ENCODE peak calls at places on chromosomes 13 and 19, in five cellular contexts. One of them, this sample, is unnamed.

GRCh38 chr19:16373539-16373938 is 48.9 kb downstream of the KLF2 start:
- DNase-seq in K562: no peak
- DNase-seq in sigmoid colon: peak
- DNase-seq in stomach: no peak
- DNase-seq in HCT116: no peak
- DNase-seq in this sample: no peak

GRCh38 chr13:46012404-46012803 is 40.1 kb downstream of the ZC3H13 start:
- DNase-seq in K562: no peak
- DNase-seq in stomach: no peak
- DNase-seq in sigmoid colon: no peak
- DNase-seq in HCT116: no peak
- DNase-seq in this sample: no peak

GRCh38 chr13:27481766-27482165 is 31.4 kb upstream of the MTIF3 start:
- DNase-seq in stomach: peak
- DNase-seq in HCT116: peak
- DNase-seq in K562: peak
- DNase-seq in sigmoid colon: no peak
- DNase-seq in this sample: no peak

GRCh38 chr13:26971990-26972888 is 199.4 kb downstream of the USP12 start:
- DNase-seq in sigmoid colon: no peak
- DNase-seq in HCT116: peak
- DNase-seq in K562: peak
- DNase-seq in stomach: peak
- DNase-seq in this sample: no peak

GRCh38 chr19:14383556-14383897 is 2.3 kb downstream of the ADGRE5 start:
- DNase-seq in stomach: no peak
- DNase-seq in K562: no peak
- DNase-seq in sigmoid colon: peak
- DNase-seq in HCT116: no peak
- DNase-seq in this sample: no peak

GRCh38 chr13:78520425-78520824 is 82.9 kb downstream of the POU4F1 start:
- DNase-seq in K562: no peak
- DNase-seq in HCT116: no peak
- DNase-seq in stomach: no peak
- DNase-seq in sigmoid colon: no peak
- DNase-seq in this sample: no peak

GRCh38 chr13:92716749-92717148 is 509.9 kb upstream of the GPC6 start:
- DNase-seq in K562: no peak
- DNase-seq in HCT116: no peak
- DNase-seq in sigmoid colon: no peak
- DNase-seq in stomach: no peak
- DNase-seq in this sample: no peak

GRCh38 chr19:18293642-18294466 is 12.4 kb upstream of the JUND start:
- DNase-seq in sigmoid colon: no peak
- DNase-seq in HCT116: no peak
- DNase-seq in K562: peak
- DNase-seq in stomach: no peak
- DNase-seq in this sample: no peak

GRCh38 chr13:32253911-32254399 is 61.2 kb downstream of the ZAR1L start:
- DNase-seq in HCT116: no peak
- DNase-seq in stomach: peak
- DNase-seq in sigmoid colon: no peak
- DNase-seq in K562: no peak
- DNase-seq in this sample: no peak

GRCh38 chr13:112619730-112620639 is 32.0 kb upstream of the TUBGCP3 start:
- DNase-seq in K562: no peak
- DNase-seq in sigmoid colon: no peak
- DNase-seq in stomach: no peak
- DNase-seq in HCT116: peak
- DNase-seq in this sample: no peak

GRCh38 chr13:50636007-50636704 is 207.3 kb downstream of the DLEU7 start:
- DNase-seq in HCT116: no peak
- DNase-seq in sigmoid colon: no peak
- DNase-seq in K562: peak
- DNase-seq in stomach: no peak
- DNase-seq in this sample: no peak

GRCh38 chr19:30029721-30030510 is 87.9 kb downstream of the URI1 start:
- DNase-seq in sigmoid colon: no peak
- DNase-seq in stomach: no peak
- DNase-seq in HCT116: peak
- DNase-seq in K562: no peak
- DNase-seq in this sample: no peak

GRCh38 chr19:2490659-2491058 is 14.7 kb downstream of the GADD45B start:
- DNase-seq in sigmoid colon: no peak
- DNase-seq in stomach: no peak
- DNase-seq in K562: no peak
- DNase-seq in HCT116: no peak
- DNase-seq in this sample: peak

GRCh38 chr13:101487046-101487830 is 34.8 kb downstream of the ITGBL1 start:
- DNase-seq in sigmoid colon: no peak
- DNase-seq in HCT116: no peak
- DNase-seq in stomach: no peak
- DNase-seq in K562: no peak
- DNase-seq in this sample: no peak

GRCh38 chr13:112245959-112246358 is 130.2 kb upstream of the SPACA7 start:
- DNase-seq in K562: no peak
- DNase-seq in sigmoid colon: peak
- DNase-seq in HCT116: no peak
- DNase-seq in stomach: no peak
- DNase-seq in this sample: no peak

GRCh38 chr13:46183018-46183940 is 1.3 kb upstream of the LCP1 start:
- DNase-seq in K562: no peak
- DNase-seq in stomach: no peak
- DNase-seq in HCT116: no peak
- DNase-seq in sigmoid colon: no peak
- DNase-seq in this sample: no peak

GRCh38 chr13:74047925-74048324 is 86.3 kb downstream of the KLF12 start:
- DNase-seq in K562: no peak
- DNase-seq in stomach: peak
- DNase-seq in HCT116: peak
- DNase-seq in sigmoid colon: no peak
- DNase-seq in this sample: no peak

GRCh38 chr13:31629085-31629785 is 110.1 kb upstream of the RXFP2 start:
- DNase-seq in stomach: no peak
- DNase-seq in HCT116: no peak
- DNase-seq in sigmoid colon: no peak
- DNase-seq in K562: no peak
- DNase-seq in this sample: no peak

GRCh38 chr13:27522847-27523246 is 72.5 kb upstream of the MTIF3 start:
- DNase-seq in stomach: no peak
- DNase-seq in HCT116: no peak
- DNase-seq in K562: no peak
- DNase-seq in sigmoid colon: no peak
- DNase-seq in this sample: no peak

GRCh38 chr19:5782322-5782721 is 2.2 kb downstream of the PRR22 start:
- DNase-seq in HCT116: no peak
- DNase-seq in stomach: no peak
- DNase-seq in sigmoid colon: no peak
- DNase-seq in K562: peak
- DNase-seq in this sample: no peak

GRCh38 chr19:10788146-10788545 is 47.9 kb downstream of the TMED1 start:
- DNase-seq in K562: no peak
- DNase-seq in stomach: no peak
- DNase-seq in HCT116: no peak
- DNase-seq in sigmoid colon: no peak
- DNase-seq in this sample: no peak
- TF ChIP-seq POLR2AphosphoS5 in K562: no peak
- TF ChIP-seq POLR2AphosphoS5 in stomach: no peak
- TF ChIP-seq POLR2AphosphoS5 in HCT116: no peak
- TF ChIP-seq POLR2AphosphoS5 in sigmoid colon: no peak
- TF ChIP-seq POLR2AphosphoS5 in this sample: no peak

DNA sequence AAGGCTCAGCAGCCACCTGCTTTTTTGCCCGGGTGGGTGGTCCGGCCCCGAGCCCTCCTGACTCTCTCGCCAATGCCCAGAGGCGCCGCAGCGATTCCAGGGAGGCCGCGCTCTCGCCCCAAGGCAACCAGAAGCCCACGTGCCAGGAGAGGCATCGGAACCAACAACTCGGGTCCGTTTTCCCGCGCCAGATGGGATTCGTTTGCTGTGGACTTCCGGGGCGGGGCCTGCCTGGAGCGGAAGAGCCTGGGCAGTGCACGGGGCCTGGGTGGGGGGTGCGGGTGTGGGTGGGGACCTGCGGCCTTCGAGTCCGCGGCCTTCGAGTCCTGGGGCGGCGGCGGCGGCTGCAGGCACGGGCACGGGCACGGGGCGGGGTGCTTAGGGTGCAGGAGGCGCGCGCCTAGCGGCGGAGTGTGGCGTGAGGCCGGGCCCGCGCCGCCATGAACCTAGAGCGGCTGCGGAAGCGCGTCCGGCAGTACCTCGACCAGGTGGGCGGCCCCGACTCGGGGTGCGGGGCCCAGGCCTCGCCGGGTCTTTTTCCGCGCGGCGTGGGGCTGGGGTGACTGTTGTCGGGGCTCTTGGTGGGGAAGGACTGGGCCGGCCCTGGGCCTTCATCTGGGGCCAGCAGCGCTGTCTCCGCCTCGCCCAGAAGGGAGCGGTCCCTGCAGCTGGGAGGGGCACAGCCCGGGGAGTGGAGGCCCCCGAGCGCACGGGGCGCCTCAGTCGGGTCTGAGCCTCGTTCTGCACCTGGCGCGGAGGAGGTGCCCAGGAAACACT is at the start of gene CDC16:
- DNase-seq in sigmoid colon: peak
- DNase-seq in K562: peak
- DNase-seq in stomach: peak
- DNase-seq in HCT116: peak
- DNase-seq in this sample: peak
- TF ChIP-seq POLR2A in sigmoid colon: no peak
- TF ChIP-seq POLR2A in K562: peak
- TF ChIP-seq POLR2A in stomach: no peak
- TF ChIP-seq POLR2A in HCT116: peak
- TF ChIP-seq POLR2A in this sample: peak

DNA sequence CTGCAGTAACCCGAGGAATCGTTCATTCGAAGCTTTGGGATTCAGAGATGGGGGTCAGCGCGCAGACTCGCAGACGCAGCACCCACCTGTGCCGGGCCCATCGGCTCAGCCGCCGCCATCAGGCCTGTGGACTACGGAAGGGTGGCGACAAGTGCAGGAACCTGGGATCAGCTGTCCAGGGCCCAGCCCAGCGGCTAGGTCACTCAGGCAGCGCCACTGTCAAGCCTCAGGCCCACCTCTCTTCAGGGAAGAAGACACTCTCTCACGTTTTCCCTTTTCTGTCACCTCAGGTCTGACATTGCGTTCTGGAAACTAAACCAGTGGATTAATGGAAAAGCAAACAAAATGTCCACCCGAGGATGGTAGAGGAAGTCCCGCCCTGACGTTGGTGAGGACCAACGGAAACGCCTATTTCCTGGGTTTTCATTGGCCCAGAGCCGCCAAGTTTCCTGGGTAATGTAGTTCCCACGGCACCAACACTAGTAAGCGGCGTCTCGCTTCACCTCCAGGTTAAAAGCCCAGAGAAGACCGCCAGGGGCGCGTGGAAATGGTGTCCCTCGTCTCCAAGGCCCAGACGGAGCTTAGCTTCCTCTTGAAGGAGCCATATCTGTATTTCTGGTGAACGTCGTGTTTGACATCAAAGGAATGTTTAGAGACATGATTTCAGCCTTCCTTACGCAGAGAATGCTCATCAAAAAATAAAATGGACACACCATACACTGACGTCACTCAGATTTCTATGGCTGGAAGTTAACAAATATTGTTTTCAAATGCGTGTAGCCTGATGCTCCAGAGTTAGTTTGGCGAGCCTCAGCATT is at the start of gene ZNF772:
- DNase-seq in stomach: peak
- DNase-seq in sigmoid colon: peak
- DNase-seq in K562: peak
- DNase-seq in HCT116: peak
- DNase-seq in this sample: peak
- TF ChIP-seq POLR2AphosphoS5 in stomach: peak
- TF ChIP-seq POLR2AphosphoS5 in sigmoid colon: peak
- TF ChIP-seq POLR2AphosphoS5 in K562: no peak
- TF ChIP-seq POLR2AphosphoS5 in HCT116: no peak
- TF ChIP-seq POLR2AphosphoS5 in this sample: no peak

DNA sequence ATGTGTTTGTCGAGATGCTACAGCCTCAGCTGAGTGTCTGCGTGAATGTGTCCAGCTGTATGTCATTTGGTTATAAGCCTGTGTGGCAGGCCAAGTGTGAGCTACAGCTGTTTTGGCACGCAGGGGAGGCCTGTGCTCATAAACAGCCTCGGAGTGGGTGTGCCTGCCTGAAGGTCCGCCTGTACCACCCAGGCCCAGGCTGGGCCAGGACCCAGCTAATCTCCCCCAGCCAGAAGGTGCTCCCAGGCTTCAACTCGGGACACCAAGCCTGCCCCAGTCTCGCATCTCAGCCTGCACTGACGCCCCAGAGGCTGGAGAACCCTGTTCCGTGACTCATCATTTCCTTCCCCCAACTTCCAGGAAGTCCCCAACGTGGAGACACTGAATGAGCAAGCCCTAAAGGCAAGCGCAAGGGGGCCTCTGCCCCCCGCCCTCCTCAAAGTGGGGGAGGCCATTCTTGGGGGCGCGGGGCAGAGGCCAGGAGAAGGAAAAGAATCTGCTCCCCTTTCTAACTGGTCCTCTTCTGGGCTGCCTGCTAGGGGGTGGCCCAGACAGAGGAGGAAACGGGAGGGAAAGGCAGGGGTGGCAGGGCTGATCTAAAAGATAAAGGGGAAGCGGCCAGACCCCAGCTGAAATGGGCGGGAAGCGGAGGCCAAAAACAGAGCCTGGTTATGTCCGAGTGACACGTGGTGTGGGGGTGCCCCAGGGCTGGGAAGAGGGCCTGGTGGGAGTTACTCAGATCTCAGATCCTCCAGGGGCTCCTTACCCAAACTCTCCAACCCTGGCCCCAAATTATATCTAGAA is 2.0 kb downstream of the SLC1A5 start:
- DNase-seq in HCT116: no peak
- DNase-seq in sigmoid colon: peak
- DNase-seq in K562: peak
- DNase-seq in stomach: peak
- DNase-seq in this sample: peak
- TF ChIP-seq POLR2A in HCT116: no peak
- TF ChIP-seq POLR2A in sigmoid colon: peak
- TF ChIP-seq POLR2A in K562: peak
- TF ChIP-seq POLR2A in stomach: no peak
- TF ChIP-seq POLR2A in this sample: no peak